ENCODE peak calls at places on chromosomes 13 and 19, in four cellular contexts. C is WTC11, N is HepG2, X is K562. A is an unnamed sample.
A peak's percentile ranks its signal among the peaks of the same experiment; 100 is the strongest.

GRCh38 chr13:114105351-114106225 is 26.8 kb downstream of the RASA3 start:
- DNase-seq in N (no peak), C (peak; percentile 6), X (no peak), A (no peak)

GRCh38 chr13:111210488-111210887 is 95.4 kb downstream of the ARHGEF7 start:
- DNase-seq in X (no peak), N (no peak), C (no peak), A (no peak)

GRCh38 chr13:43326100-43326499 is 302.7 kb downstream of the DNAJC15 start:
- DNase-seq in N (no peak), X (no peak), C (no peak), A (no peak)

GRCh38 chr13:82800391-82800790 is 1081.9 kb downstream of the SLITRK1 start:
- DNase-seq in C (no peak), N (no peak), X (no peak), A (no peak)

GRCh38 chr19:56105090-56105701 is 15.9 kb downstream of the ZNF787 start:
- DNase-seq in X (no peak), N (peak; percentile 78), C (peak; percentile 87), A (peak; percentile 77)

GRCh38 chr19:12994701-12995595 is at the start of gene NFIX:
- DNase-seq in C (no peak), N (peak; percentile 24), X (peak; percentile 83), A (no peak)

GRCh38 chr19:58544591-58545285 is 874 bp downstream of the TRIM28 start:
- DNase-seq in N (no peak), X (peak; percentile 89), C (peak; percentile 66), A (peak; percentile 75)

GRCh38 chr19:52336976-52337375 is 933 bp downstream of the ZNF610 start:
- DNase-seq in N (no peak), X (no peak), C (no peak), A (no peak)

GRCh38 chr19:12224676-12225075 is 61.8 kb downstream of the ZNF136 start:
- DNase-seq in N (no peak), C (no peak), X (no peak), A (no peak)

GRCh38 chr19:7872306-7873204 is 1.6 kb downstream of the PRR36 start:
- DNase-seq in C (no peak), N (no peak), X (no peak), A (no peak)

GRCh38 chr19:7873304-7874079 is 698 bp downstream of the PRR36 start:
- DNase-seq in N (no peak), C (no peak), X (no peak), A (no peak)

GRCh38 chr19:7871530-7872305 is 2.5 kb downstream of the PRR36 start:
- DNase-seq in X (peak; percentile 82), C (peak; percentile 100), N (peak; percentile 83), A (peak; percentile 60)

GRCh38 chr19:7874857-7875393 is 735 bp upstream of the PRR36 start:
- DNase-seq in N (no peak), C (peak; percentile 35), X (no peak), A (no peak)

DNA sequence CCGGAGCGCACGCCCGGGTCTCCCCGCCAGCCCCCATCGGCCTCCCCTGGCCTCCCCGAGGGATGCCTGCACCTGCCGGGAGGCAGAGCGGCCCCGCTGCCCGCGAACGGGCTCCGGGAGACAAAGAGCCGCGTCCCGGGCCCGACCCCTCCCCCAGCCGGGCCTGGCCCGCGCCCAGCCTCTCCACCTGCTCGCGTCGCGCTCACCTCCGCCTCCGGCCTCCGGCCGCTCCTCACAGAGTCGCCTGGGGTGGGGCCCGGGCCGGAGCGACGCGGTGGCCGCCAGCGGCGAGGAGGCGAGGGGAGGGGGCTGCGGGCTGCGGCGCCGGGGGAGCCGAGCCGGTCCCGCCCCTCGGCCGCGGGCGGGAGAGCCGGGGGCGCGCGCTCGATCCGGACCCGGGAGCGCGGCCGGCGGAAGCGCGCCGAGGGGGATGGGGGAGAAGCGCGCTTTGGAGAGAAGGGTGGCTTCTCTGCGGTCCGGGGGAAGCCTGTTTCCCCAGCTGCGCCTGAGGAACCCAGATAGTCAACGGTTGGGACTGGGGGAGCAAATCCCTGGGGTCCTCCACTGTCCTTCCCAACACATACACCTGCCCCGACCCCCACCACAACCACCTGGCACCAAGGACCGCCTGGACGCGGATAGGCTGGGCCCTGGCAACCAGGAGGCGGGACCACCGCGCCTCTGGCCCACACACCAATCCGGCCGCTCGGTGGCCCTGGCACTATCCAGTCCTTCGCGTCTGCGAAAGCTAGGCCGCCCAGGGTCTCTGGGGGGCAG is at the start of gene PRR36:
- DNase-seq in N (peak; percentile 58), X (peak; percentile 43), C (peak; percentile 88), A (peak; percentile 56)
- TF ChIP-seq USF2 in N (no peak), X (no peak), C (no peak), A (no peak)

GRCh38 chr13:30156270-30156669 is 151.1 kb downstream of the KATNAL1 start:
- DNase-seq in N (no peak), C (no peak), X (no peak), A (no peak)

GRCh38 chr13:30157616-30157993 is 149.7 kb downstream of the KATNAL1 start:
- DNase-seq in N (no peak), C (no peak), X (no peak), A (no peak)

GRCh38 chr13:30159446-30159839 is 147.9 kb downstream of the KATNAL1 start:
- DNase-seq in C (no peak), X (no peak), N (no peak), A (no peak)

GRCh38 chr13:30156826-30157615 is 150.3 kb downstream of the KATNAL1 start:
- DNase-seq in N (no peak), C (no peak), X (no peak), A (no peak)

GRCh38 chr13:30158774-30159445 is 148.4 kb downstream of the KATNAL1 start:
- DNase-seq in X (no peak), C (no peak), N (no peak), A (no peak)
- TF ChIP-seq HMGXB4 in X (no peak), C (no peak), N (no peak), A (no peak)

DNA sequence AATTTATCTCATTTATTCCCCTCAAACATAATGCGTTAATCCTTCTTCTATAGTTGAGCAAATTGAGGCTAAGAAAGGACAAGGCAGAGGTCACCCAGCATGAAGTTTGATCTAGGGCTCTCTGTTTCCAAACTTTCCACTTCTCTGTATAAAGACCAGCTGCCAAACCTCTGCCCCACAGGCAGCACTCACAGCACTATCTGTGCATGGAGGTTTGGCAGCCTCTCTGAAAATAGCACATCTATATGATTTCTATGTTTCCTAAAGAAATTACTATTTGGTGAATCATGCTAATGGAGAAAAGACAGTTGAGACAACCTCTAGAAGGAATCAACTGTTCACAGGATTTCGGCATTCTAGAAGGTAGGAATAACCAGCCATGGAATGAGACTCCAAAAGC is 554.5 kb downstream of the IRS2 start:
- DNase-seq in N (no peak), C (no peak), X (no peak), A (no peak)
- TF ChIP-seq USF2 in N (no peak), C (no peak), X (no peak), A (no peak)

DNA sequence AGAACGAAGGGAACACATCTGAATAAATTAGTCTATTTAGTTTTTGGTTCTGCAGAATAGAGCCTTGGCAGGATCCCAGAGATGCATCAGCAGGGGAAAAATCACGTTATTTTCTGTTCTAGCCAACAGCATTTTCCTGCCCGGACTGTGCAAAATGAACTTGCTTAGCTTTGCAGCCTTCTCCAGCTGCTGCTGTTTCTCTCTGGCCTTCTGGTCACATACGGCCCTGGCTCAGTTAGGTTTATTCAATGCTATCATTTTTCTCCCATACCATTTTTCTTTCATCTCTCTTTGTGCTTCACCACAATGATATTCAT is 110.4 kb upstream of the KL start:
- DNase-seq in C (no peak), N (no peak), X (no peak), A (no peak)
- TF ChIP-seq HMGXB4 in C (no peak), N (no peak), X (no peak), A (no peak)

GRCh38 chr13:47639716-47640447 is 361.2 kb downstream of the SUCLA2 start:
- DNase-seq in N (no peak), X (no peak), C (no peak), A (no peak)
- TF ChIP-seq USF2 in N (no peak), X (no peak), C (no peak), A (no peak)

GRCh38 chr19:38913958-38914357 is 2.0 kb upstream of the CCER2 start:
- DNase-seq in X (no peak), C (no peak), N (no peak), A (no peak)
- TF ChIP-seq HMGXB4 in X (no peak), C (no peak), N (no peak), A (no peak)

A was measured in A549.